ENCODE peak calls at places on chromosomes 12 and 14, in five cellular contexts. One of them, this sample, is unnamed.

GRCh38 chr14:92503756-92504491 is 9.7 kb upstream of the RIN3 start:
- DNase-seq in activated T-cell treated with anti-CD3 and anti-CD28 coated beads for 1 hour: no peak
- DNase-seq in SK-N-MC: no peak
- DNase-seq in KG1: no peak
- DNase-seq in NCI-H524: no peak
- DNase-seq in this sample: peak

GRCh38 chr14:53450871-53451270 is 297.7 kb upstream of the DDHD1 start:
- DNase-seq in activated T-cell treated with anti-CD3 and anti-CD28 coated beads for 1 hour: no peak
- DNase-seq in NCI-H524: no peak
- DNase-seq in KG1: no peak
- DNase-seq in SK-N-MC: no peak
- DNase-seq in this sample: no peak

GRCh38 chr12:126430921-126431320 is 1365.7 kb downstream of the AACS start:
- DNase-seq in NCI-H524: no peak
- DNase-seq in KG1: no peak
- DNase-seq in activated T-cell treated with anti-CD3 and anti-CD28 coated beads for 1 hour: no peak
- DNase-seq in SK-N-MC: no peak
- DNase-seq in this sample: no peak

GRCh38 chr14:62039871-62040270 is 277.7 kb downstream of the SNAPC1 start:
- DNase-seq in KG1: no peak
- DNase-seq in SK-N-MC: no peak
- DNase-seq in NCI-H524: no peak
- DNase-seq in activated T-cell treated with anti-CD3 and anti-CD28 coated beads for 1 hour: no peak
- DNase-seq in this sample: no peak

GRCh38 chr12:109735825-109736551 is 22.4 kb downstream of the FAM222A start:
- DNase-seq in activated T-cell treated with anti-CD3 and anti-CD28 coated beads for 1 hour: no peak
- DNase-seq in KG1: no peak
- DNase-seq in SK-N-MC: no peak
- DNase-seq in NCI-H524: no peak
- DNase-seq in this sample: no peak

GRCh38 chr12:113227169-113227568 is 5.9 kb downstream of the TPCN1 start:
- DNase-seq in KG1: no peak
- DNase-seq in SK-N-MC: no peak
- DNase-seq in activated T-cell treated with anti-CD3 and anti-CD28 coated beads for 1 hour: no peak
- DNase-seq in NCI-H524: no peak
- DNase-seq in this sample: no peak

GRCh38 chr14:25953532-25954144 is 644.2 kb downstream of the NOVA1 start:
- DNase-seq in activated T-cell treated with anti-CD3 and anti-CD28 coated beads for 1 hour: no peak
- DNase-seq in NCI-H524: no peak
- DNase-seq in KG1: no peak
- DNase-seq in SK-N-MC: no peak
- DNase-seq in this sample: no peak

GRCh38 chr12:79983492-79983891 is 48.6 kb upstream of the PPP1R12A start:
- DNase-seq in KG1: no peak
- DNase-seq in SK-N-MC: no peak
- DNase-seq in activated T-cell treated with anti-CD3 and anti-CD28 coated beads for 1 hour: no peak
- DNase-seq in NCI-H524: no peak
- DNase-seq in this sample: no peak

GRCh38 chr12:29041621-29042020 is 107.5 kb upstream of the FAR2 start:
- DNase-seq in NCI-H524: no peak
- DNase-seq in KG1: no peak
- DNase-seq in SK-N-MC: peak
- DNase-seq in activated T-cell treated with anti-CD3 and anti-CD28 coated beads for 1 hour: no peak
- DNase-seq in this sample: peak

This sample was measured in amniotic stem cell.